ENCODE peak calls at places on chromosomes 13 and 19, in four cellular contexts. K, D, W and B are unnamed samples.

GRCh38 chr19:19105365-19106060 is 32.8 kb downstream of the TMEM161A start:
- DNase-seq in K (peak), D (peak), W (peak), B (peak)

GRCh38 chr19:45130888-45131615 is 29.7 kb downstream of the NKPD1 start:
- DNase-seq in K (no peak), D (no peak), W (peak), B (no peak)

GRCh38 chr13:66313408-66313807 is 916.7 kb downstream of the PCDH9 start:
- DNase-seq in K (no peak), D (no peak), W (no peak), B (no peak)

GRCh38 chr13:113952151-113952982 is 21.5 kb downstream of the C13orf46 start:
- DNase-seq in K (no peak), D (no peak), W (no peak), B (no peak)

GRCh38 chr13:104196611-104197010 is 1130.4 kb upstream of the SLC10A2 start:
- DNase-seq in K (no peak), D (no peak), W (no peak), B (no peak)

GRCh38 chr13:77016888-77017623 is 9.9 kb downstream of the FBXL3 start:
- DNase-seq in K (no peak), D (no peak), W (no peak), B (no peak)

GRCh38 chr13:79869326-79869725 is 388.4 kb downstream of the NDFIP2 start:
- DNase-seq in K (no peak), D (no peak), W (peak), B (no peak)

GRCh38 chr13:45350152-45350551 is 9.2 kb upstream of the TPT1 start:
- DNase-seq in K (no peak), D (no peak), W (no peak), B (no peak)

GRCh38 chr13:45674908-45675307 is 27.2 kb upstream of the CBY2 start:
- DNase-seq in K (no peak), D (no peak), W (no peak), B (no peak)

GRCh38 chr13:29721766-29722165 is 126.3 kb upstream of the SLC7A1 start:
- DNase-seq in K (no peak), D (no peak), W (no peak), B (no peak)

GRCh38 chr19:46859637-46860124 is 1.1 kb upstream of the ARHGAP35 start:
- DNase-seq in K (no peak), D (no peak), W (peak), B (peak)

GRCh38 chr13:37863708-37864107 is 5.9 kb downstream of the TRPC4 start:
- DNase-seq in K (no peak), D (no peak), W (no peak), B (no peak)

GRCh38 chr19:55212447-55212846 is 3.1 kb upstream of the PTPRH start:
- DNase-seq in K (no peak), D (peak), W (peak), B (peak)

GRCh38 chr13:35014606-35015005 is 72.5 kb downstream of the NBEA start:
- DNase-seq in K (no peak), D (no peak), W (no peak), B (no peak)

GRCh38 chr13:106530907-106531520 is 4.4 kb downstream of the EFNB2 start:
- DNase-seq in K (no peak), D (no peak), W (no peak), B (no peak)

GRCh38 chr19:48896191-48896720 is 2.3 kb downstream of the TULP2 start:
- DNase-seq in K (peak), D (no peak), W (no peak), B (peak)

GRCh38 chr13:49022472-49023144 is 46.9 kb downstream of the FNDC3A start:
- DNase-seq in K (no peak), D (no peak), W (no peak), B (no peak)

GRCh38 chr13:113548171-113548641 is 36.3 kb upstream of the TFDP1 start:
- DNase-seq in K (no peak), D (no peak), W (no peak), B (no peak)

GRCh38 chr13:36251528-36251927 is 37.2 kb upstream of the SOHLH2 start:
- DNase-seq in K (no peak), D (no peak), W (no peak), B (peak)

GRCh38 chr13:99973163-99973785 is 1.7 kb upstream of the ZIC5 start:
- DNase-seq in K (no peak), D (no peak), W (no peak), B (no peak)

GRCh38 chr19:53905787-53906186 is 3.3 kb upstream of the CACNG7 start:
- DNase-seq in K (no peak), D (no peak), W (no peak), B (no peak)

GRCh38 chr13:78786399-78786879 is 127.5 kb upstream of the OBI1 start:
- DNase-seq in K (no peak), D (no peak), W (no peak), B (no peak)

GRCh38 chr19:11437955-11438354 is 2.5 kb downstream of the PRKCSH start:
- DNase-seq in K (no peak), D (no peak), W (no peak), B (no peak)

GRCh38 chr19:48085904-48086864 is 24.4 kb downstream of the PLA2G4C start:
- DNase-seq in K (no peak), D (no peak), W (no peak), B (no peak)

GRCh38 chr13:105196052-105196451 is 1339.4 kb downstream of the EFNB2 start:
- DNase-seq in K (no peak), D (no peak), W (no peak), B (no peak)

GRCh38 chr19:41901707-41902360 is 18.9 kb downstream of the ARHGEF1 start:
- DNase-seq in K (no peak), D (no peak), W (no peak), B (no peak)

GRCh38 chr13:51332566-51333361 is 6.7 kb upstream of the SERPINE3 start:
- DNase-seq in K (no peak), D (no peak), W (no peak), B (no peak)
- TF ChIP-seq FOXK2 in K (no peak), D (no peak), W (no peak), B (no peak)

DNA sequence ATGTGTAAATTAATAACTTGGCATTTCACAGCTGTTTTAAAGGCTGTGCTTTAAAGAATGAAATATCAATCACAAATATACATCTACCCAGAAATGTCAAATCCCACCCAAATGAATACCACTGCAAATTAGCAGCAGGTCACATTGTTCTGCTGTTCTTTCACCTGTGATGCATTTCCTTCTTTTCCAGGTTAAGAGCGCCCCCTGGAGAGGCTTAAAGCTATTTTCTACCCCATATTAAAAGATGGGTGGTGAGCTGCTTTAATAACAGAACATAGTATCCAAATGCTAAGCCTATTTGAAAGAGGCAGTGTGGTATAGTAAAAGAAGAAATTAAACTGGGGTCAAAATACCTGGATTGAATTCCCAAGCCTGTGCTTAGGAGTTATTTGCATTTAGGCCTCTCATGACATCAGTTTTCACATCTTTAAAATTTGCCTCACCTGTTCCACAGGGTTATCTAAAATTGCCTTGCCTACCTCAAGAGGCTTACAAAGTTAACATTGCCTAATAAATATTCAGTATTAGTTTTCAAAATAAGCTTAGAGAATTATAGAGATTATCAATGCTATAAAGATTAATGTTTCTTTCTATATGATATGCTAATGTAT is 396.9 kb upstream of the SLITRK5 start:
- DNase-seq in K (peak), D (no peak), W (peak), B (peak)
- TF ChIP-seq FOXK2 in K (no peak), D (no peak), W (no peak), B (no peak)

GRCh38 chr13:28131646-28132045 is 6.7 kb upstream of the PAN3 start:
- DNase-seq in K (no peak), D (no peak), W (no peak), B (no peak)

GRCh38 chr13:28128030-28128429 is 10.3 kb upstream of the PAN3 start:
- DNase-seq in K (no peak), D (no peak), W (no peak), B (no peak)

GRCh38 chr13:28128926-28129325 is 9.4 kb upstream of the PAN3 start:
- DNase-seq in K (no peak), D (no peak), W (no peak), B (no peak)

DNA sequence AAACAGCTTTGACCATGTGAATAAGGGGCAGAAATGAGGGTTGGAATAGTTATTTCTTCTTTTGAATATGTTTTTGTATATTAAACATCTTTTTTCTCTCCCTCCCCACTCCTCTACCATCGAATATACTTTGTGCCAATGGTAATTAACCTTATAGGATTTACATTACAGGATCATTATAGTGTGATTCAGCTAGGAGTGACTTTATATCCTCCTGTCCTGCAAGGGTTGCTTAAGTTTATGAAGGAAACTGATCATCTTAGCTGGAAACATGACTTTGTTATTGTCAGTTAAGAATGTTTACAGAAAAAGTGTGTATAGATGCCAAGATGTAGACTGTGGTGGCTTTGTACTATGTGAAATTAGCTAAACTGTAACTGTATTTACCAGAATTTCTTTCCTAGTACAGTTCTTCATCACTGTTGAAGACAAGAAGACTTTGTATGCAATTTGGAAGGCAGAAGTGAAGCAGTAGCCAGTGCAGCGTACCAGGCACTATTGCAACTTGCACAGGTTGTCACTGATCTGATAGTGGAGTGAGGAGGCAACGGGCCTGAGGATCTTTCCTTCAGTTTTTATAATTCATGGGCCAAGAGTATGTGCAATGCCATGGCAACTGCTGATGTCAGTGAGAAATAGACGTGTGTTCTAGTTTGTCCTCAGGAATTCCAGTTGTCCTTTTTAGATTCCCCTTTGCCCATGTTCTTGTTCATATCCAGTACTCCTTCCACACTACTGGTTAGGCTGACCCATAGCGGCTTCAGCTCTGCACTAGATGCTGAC is 8.2 kb upstream of the PAN3 start:
- DNase-seq in K (no peak), D (no peak), W (no peak), B (no peak)
- TF ChIP-seq FOXK2 in K (no peak), D (no peak), W (no peak), B (no peak)

GRCh38 chr19:4279530-4280422 is 710 bp downstream of the SHD start:
- DNase-seq in K (no peak), D (no peak), W (no peak), B (no peak)

GRCh38 chr19:4278926-4279529 is at the start of gene SHD:
- DNase-seq in K (no peak), D (no peak), W (no peak), B (peak)

GRCh38 chr19:4284974-4285373 is 5.9 kb downstream of the SHD start:
- DNase-seq in K (no peak), D (no peak), W (no peak), B (no peak)

GRCh38 chr19:4288091-4288777 is 9.2 kb downstream of the SHD start:
- DNase-seq in K (no peak), D (no peak), W (no peak), B (peak)

GRCh38 chr19:4284176-4284958 is 5.3 kb downstream of the SHD start:
- DNase-seq in K (peak), D (no peak), W (peak), B (peak)
- TF ChIP-seq FOXK2 in K (no peak), D (no peak), W (no peak), B (no peak)

DNA sequence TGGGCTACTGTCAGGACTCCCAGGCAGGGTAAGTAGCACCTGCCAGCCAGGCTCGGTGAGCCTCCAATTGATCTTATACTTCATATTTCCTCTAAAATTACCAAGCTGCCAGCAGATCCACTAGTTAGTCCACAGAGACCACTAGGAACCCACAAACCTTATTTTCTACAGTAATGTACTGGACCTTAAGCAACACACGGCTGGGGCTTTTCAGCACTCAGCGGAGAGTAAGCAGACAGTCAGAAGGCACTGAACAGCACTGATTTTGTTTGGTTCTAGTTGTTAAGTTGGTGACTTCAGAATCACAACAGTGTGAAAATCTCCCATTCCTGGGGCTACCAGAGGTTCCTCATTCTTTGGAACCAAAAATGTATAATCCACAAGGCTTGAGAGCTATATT is 56.1 kb downstream of the MRPL57 start:
- DNase-seq in K (no peak), D (no peak), W (no peak), B (no peak)
- TF ChIP-seq FOXK2 in K (no peak), D (no peak), W (no peak), B (no peak)

GRCh38 chr19:3114811-3115210 is 20.6 kb downstream of the GNA11 start:
- DNase-seq in K (no peak), D (no peak), W (no peak), B (no peak)
- TF ChIP-seq FOXK2 in K (no peak), D (no peak), W (no peak), B (no peak)

DNA sequence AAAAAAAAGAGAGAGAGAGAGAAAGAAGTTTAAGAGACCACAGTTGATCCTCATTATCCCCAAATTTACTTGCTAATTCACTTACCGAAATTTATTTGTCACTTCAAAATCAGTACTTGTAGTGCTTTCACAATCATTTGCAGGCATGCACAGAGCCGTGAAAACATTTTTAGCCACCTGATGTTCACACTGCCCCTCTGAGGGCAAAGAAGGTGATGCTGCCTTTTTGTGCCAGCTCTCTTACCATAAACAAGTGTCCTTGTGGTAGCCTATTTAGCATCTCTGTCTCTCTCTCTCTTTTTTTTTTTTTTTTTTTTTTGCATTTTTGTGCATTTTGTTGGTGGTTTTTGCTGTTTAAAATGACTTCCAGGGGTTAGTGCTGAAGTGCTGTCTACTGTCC is 24.0 kb upstream of the CASP14 start:
- DNase-seq in K (peak), D (no peak), W (peak), B (peak)
- TF ChIP-seq FOXK2 in K (no peak), D (no peak), W (no peak), B (no peak)

DNA sequence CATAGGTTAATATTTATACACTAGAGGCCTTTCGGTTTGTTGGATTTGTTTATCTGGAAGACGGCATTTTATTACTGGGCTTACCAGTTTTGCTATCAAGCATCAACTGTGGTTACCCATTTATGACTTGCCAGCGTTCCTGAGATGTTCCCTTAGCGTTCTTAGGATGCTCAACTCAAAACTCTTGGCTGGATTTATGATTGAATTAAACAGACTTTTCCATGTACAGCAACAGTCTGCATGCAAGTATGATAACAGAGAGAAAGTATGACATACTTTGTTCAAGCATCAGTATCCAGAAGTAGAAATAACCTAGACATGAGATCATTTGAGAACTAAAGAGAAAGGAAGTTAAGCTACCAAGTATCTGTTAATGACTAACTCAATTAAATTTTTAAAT is 29.9 kb upstream of the RNF113B start:
- DNase-seq in K (no peak), D (no peak), W (no peak), B (no peak)
- TF ChIP-seq FOXK2 in K (no peak), D (no peak), W (no peak), B (no peak)